ENCODE peak calls at places on chromosomes 3 and 15, in six cellular contexts. F, N, A, M, E and K are unnamed samples.
A peak's percentile ranks its signal among the peaks of the same experiment; 100 is the strongest.

GRCh38 chr3:126914226-126914625 is 68.7 kb upstream of the PLXNA1 start:
- DNase-seq in F (no peak), N (no peak), A (no peak), M (no peak), E (no peak), K (no peak)

GRCh38 chr3:166071-166470 is 30.5 kb upstream of the CHL1 start:
- DNase-seq in F (no peak), N (no peak), A (no peak), M (no peak), E (no peak), K (no peak)

GRCh38 chr3:16200411-16200810 is 25.9 kb downstream of the GALNT15 start:
- DNase-seq in F (peak; percentile 22), N (peak; percentile 30), A (peak; percentile 76), M (no peak), E (no peak), K (peak; percentile 49)

GRCh38 chr3:14511971-14512943 is 27.9 kb downstream of the GRIP2 start:
- DNase-seq in F (no peak), N (no peak), A (no peak), M (no peak), E (no peak), K (no peak)

GRCh38 chr3:194150252-194150934 is 14.4 kb downstream of the HES1 start:
- DNase-seq in F (no peak), N (no peak), A (no peak), M (no peak), E (no peak), K (no peak)

GRCh38 chr3:33139996-33140395 is 26.2 kb downstream of the CRTAP start:
- DNase-seq in F (no peak), N (no peak), A (no peak), M (no peak), E (no peak), K (peak; percentile 61)

GRCh38 chr3:45491344-45491743 is 103.0 kb downstream of the LARS2 start:
- DNase-seq in F (no peak), N (no peak), A (no peak), M (no peak), E (no peak), K (no peak)

GRCh38 chr3:133750201-133750748 is 4.1 kb downstream of the TF start:
- DNase-seq in F (no peak), N (no peak), A (no peak), M (no peak), E (no peak), K (no peak)

GRCh38 chr3:185318136-185318535 is 44.8 kb upstream of the MAP3K13 start:
- DNase-seq in F (no peak), N (peak; percentile 17), A (peak; percentile 47), M (no peak), E (no peak), K (peak; percentile 64)

GRCh38 chr3:190325923-190326322 is 3.7 kb upstream of the CLDN1 start:
- DNase-seq in F (no peak), N (no peak), A (no peak), M (no peak), E (no peak), K (peak; percentile 62)

GRCh38 chr15:44882499-44882968 is 74.0 kb upstream of the TERB2 start:
- DNase-seq in F (peak; percentile 53), N (no peak), A (peak; percentile 8), M (no peak), E (no peak), K (no peak)

GRCh38 chr3:159796226-159796625 is 192.4 kb upstream of the IL12A start:
- DNase-seq in F (no peak), N (no peak), A (no peak), M (no peak), E (no peak), K (no peak)

GRCh38 chr3:61111764-61112163 is 139.5 kb downstream of the FHIT start:
- DNase-seq in F (peak; percentile 22), N (no peak), A (no peak), M (no peak), E (no peak), K (no peak)

GRCh38 chr15:68401496-68402431 is 30.2 kb downstream of the ITGA11 start:
- DNase-seq in F (no peak), N (no peak), A (no peak), M (no peak), E (no peak), K (peak; percentile 21)